ENCODE peak calls at places on chromosomes 16 and 17, in nine cellular contexts. D is nephron progenitor cell; X is left ventricle myocardium superior; H is NCI-H460; Z is stimulated activated CD8-positive, alpha-beta memory T cell treated with anti-CD3 and anti-CD28 coated beads, Interleukin-7, amount 100 ng/mL, for 24 hours; M is GM12892; V is Caki2; G is head of caudate nucleus; Y is amniotic stem cell. R is an unnamed sample.

GRCh38 chr16:30351586-30352419 is 3.3 kb downstream of the CD2BP2 start:
- DNase-seq in D (no peak), X (peak), H (no peak), Z (no peak), M (no peak), V (no peak), G (peak), Y (peak), R (no peak)

GRCh38 chr17:4304417-4305027 is 40.7 kb upstream of the ANKFY1 start:
- DNase-seq in D (peak), X (no peak), H (peak), Z (peak), M (peak), V (peak), G (peak), Y (no peak), R (peak)

GRCh38 chr17:27871407-27871806 is 21.8 kb downstream of the LYRM9 start:
- DNase-seq in D (no peak), X (no peak), H (no peak), Z (no peak), M (no peak), V (no peak), G (no peak), Y (no peak), R (no peak)

GRCh38 chr17:28712705-28713415 is 1.2 kb upstream of the PROCA1 start:
- DNase-seq in D (no peak), X (no peak), H (no peak), Z (no peak), M (no peak), V (no peak), G (no peak), Y (no peak), R (no peak)

GRCh38 chr16:6206080-6206479 is 1108.5 kb upstream of the EEF2KMT start:
- DNase-seq in D (no peak), X (no peak), H (no peak), Z (no peak), M (no peak), V (no peak), G (no peak), Y (no peak), R (no peak)

GRCh38 chr17:60468371-60468770 is 46.1 kb downstream of the CHCT1 start:
- DNase-seq in D (no peak), X (no peak), H (no peak), Z (no peak), M (no peak), V (no peak), G (no peak), Y (no peak), R (no peak)

GRCh38 chr17:78890111-78890897 is 12.7 kb downstream of the CEP295NL start:
- DNase-seq in D (no peak), X (peak), H (no peak), Z (no peak), M (no peak), V (no peak), G (peak), Y (no peak), R (no peak)

GRCh38 chr17:34375598-34375997 is 12.6 kb upstream of the CCL1 start:
- DNase-seq in D (no peak), X (no peak), H (no peak), Z (no peak), M (no peak), V (no peak), G (no peak), Y (no peak), R (no peak)

GRCh38 chr16:72850021-72850420 is 197.9 kb downstream of the ZFHX3 start:
- DNase-seq in D (no peak), X (no peak), H (no peak), Z (no peak), M (no peak), V (no peak), G (no peak), Y (no peak), R (no peak)

GRCh38 chr17:59111539-59111938 is 4.9 kb upstream of the TRIM37 start:
- DNase-seq in D (no peak), X (no peak), H (no peak), Z (no peak), M (no peak), V (no peak), G (no peak), Y (no peak), R (no peak)

GRCh38 chr16:73172621-73173312 is 124.8 kb upstream of the ZFHX3 start:
- DNase-seq in D (peak), X (peak), H (peak), Z (no peak), M (no peak), V (peak), G (peak), Y (peak), R (no peak)